ENCODE peak calls at places on chromosomes 4 and X, in seven cellular contexts. One of them, this sample, is unnamed.

GRCh38 chr4:56743550-56743949 is 62.5 kb upstream of the HOPX start:
- DNase-seq in lower leg skin: no peak
- DNase-seq in endothelial cell: no peak
- DNase-seq in Peyer's patch: no peak
- DNase-seq in nephron progenitor cell: no peak
- DNase-seq in NCI-H460: no peak
- DNase-seq in ovary: no peak
- DNase-seq in this sample: no peak

GRCh38 chrX:136780738-136781137 is at the start of gene ARHGEF6:
- DNase-seq in lower leg skin: no peak
- DNase-seq in endothelial cell: no peak
- DNase-seq in Peyer's patch: peak
- DNase-seq in nephron progenitor cell: no peak
- DNase-seq in NCI-H460: no peak
- DNase-seq in ovary: no peak
- DNase-seq in this sample: no peak

GRCh38 chrX:72477787-72478186 is 94.9 kb downstream of the HDAC8 start:
- DNase-seq in lower leg skin: no peak
- DNase-seq in endothelial cell: no peak
- DNase-seq in Peyer's patch: no peak
- DNase-seq in nephron progenitor cell: no peak
- DNase-seq in NCI-H460: no peak
- DNase-seq in ovary: no peak
- DNase-seq in this sample: no peak

GRCh38 chr4:52643846-52644245 is 15.3 kb downstream of the USP46 start:
- DNase-seq in lower leg skin: no peak
- DNase-seq in endothelial cell: no peak
- DNase-seq in Peyer's patch: peak
- DNase-seq in nephron progenitor cell: no peak
- DNase-seq in NCI-H460: no peak
- DNase-seq in ovary: no peak
- DNase-seq in this sample: no peak

GRCh38 chr4:42464550-42465124 is 67.3 kb downstream of the SHISA3 start:
- DNase-seq in lower leg skin: no peak
- DNase-seq in endothelial cell: no peak
- DNase-seq in Peyer's patch: no peak
- DNase-seq in nephron progenitor cell: no peak
- DNase-seq in NCI-H460: no peak
- DNase-seq in ovary: no peak
- DNase-seq in this sample: no peak

GRCh38 chr4:6834867-6835266 is 52.3 kb downstream of the KIAA0232 start:
- DNase-seq in lower leg skin: no peak
- DNase-seq in endothelial cell: no peak
- DNase-seq in Peyer's patch: no peak
- DNase-seq in nephron progenitor cell: no peak
- DNase-seq in NCI-H460: no peak
- DNase-seq in ovary: no peak
- DNase-seq in this sample: no peak

GRCh38 chr4:5888706-5889696 is 3.9 kb downstream of the CRMP1 start:
- DNase-seq in lower leg skin: no peak
- DNase-seq in endothelial cell: no peak
- DNase-seq in Peyer's patch: no peak
- DNase-seq in nephron progenitor cell: no peak
- DNase-seq in NCI-H460: no peak
- DNase-seq in ovary: no peak
- DNase-seq in this sample: no peak

GRCh38 chr4:154119317-154119716 is 330.4 kb upstream of the SFRP2 start:
- DNase-seq in lower leg skin: no peak
- DNase-seq in endothelial cell: no peak
- DNase-seq in Peyer's patch: no peak
- DNase-seq in nephron progenitor cell: no peak
- DNase-seq in NCI-H460: no peak
- DNase-seq in ovary: no peak
- DNase-seq in this sample: no peak

GRCh38 chr4:188053302-188053701 is 56.1 kb downstream of the TRIML2 start:
- DNase-seq in lower leg skin: no peak
- DNase-seq in endothelial cell: no peak
- DNase-seq in Peyer's patch: no peak
- DNase-seq in nephron progenitor cell: no peak
- DNase-seq in NCI-H460: no peak
- DNase-seq in ovary: no peak
- DNase-seq in this sample: no peak

GRCh38 chr4:67575232-67575888 is 16.8 kb downstream of the STAP1 start:
- DNase-seq in lower leg skin: no peak
- DNase-seq in endothelial cell: no peak
- DNase-seq in Peyer's patch: no peak
- DNase-seq in nephron progenitor cell: no peak
- DNase-seq in NCI-H460: no peak
- DNase-seq in ovary: no peak
- DNase-seq in this sample: peak

GRCh38 chr4:186554890-186555827 is at the start of gene MTNR1A:
- DNase-seq in lower leg skin: no peak
- DNase-seq in endothelial cell: peak
- DNase-seq in Peyer's patch: no peak
- DNase-seq in nephron progenitor cell: peak
- DNase-seq in NCI-H460: no peak
- DNase-seq in ovary: no peak
- DNase-seq in this sample: no peak

GRCh38 chrX:1357993-1358392 is 21.4 kb downstream of the IL3RA start:
- DNase-seq in lower leg skin: no peak
- DNase-seq in endothelial cell: no peak
- DNase-seq in Peyer's patch: no peak
- DNase-seq in nephron progenitor cell: no peak
- DNase-seq in NCI-H460: no peak
- DNase-seq in ovary: peak
- DNase-seq in this sample: no peak

GRCh38 chr4:160353548-160353947 is 1250.7 kb downstream of the RAPGEF2 start:
- DNase-seq in lower leg skin: no peak
- DNase-seq in endothelial cell: no peak
- DNase-seq in Peyer's patch: no peak
- DNase-seq in nephron progenitor cell: no peak
- DNase-seq in NCI-H460: no peak
- DNase-seq in ovary: no peak
- DNase-seq in this sample: no peak

GRCh38 chr4:64617813-64618212 is 208.6 kb upstream of the TECRL start:
- DNase-seq in lower leg skin: no peak
- DNase-seq in endothelial cell: no peak
- DNase-seq in Peyer's patch: no peak
- DNase-seq in nephron progenitor cell: no peak
- DNase-seq in NCI-H460: peak
- DNase-seq in ovary: no peak
- DNase-seq in this sample: no peak

This sample was measured in NCI-H2107.